ENCODE peak calls at places on chromosomes 5 and 9, in eight cellular contexts. O, C, I, N, Y, W, D and B are unnamed samples.

GRCh38 chr5:138491669-138492551 is 26.6 kb downstream of the EGR1 start:
- DNase-seq in O (no peak), C (peak), I (no peak), N (peak), Y (peak), W (peak), D (peak), B (peak)

GRCh38 chr5:179230061-179230461 is 115.2 kb downstream of the ADAMTS2 start:
- DNase-seq in O (no peak), C (no peak), I (no peak), N (no peak), Y (no peak), W (no peak), D (no peak), B (no peak)

GRCh38 chr5:39264528-39264927 is 45.2 kb upstream of the FYB1 start:
- DNase-seq in O (no peak), C (no peak), I (no peak), N (no peak), Y (no peak), W (no peak), D (no peak), B (no peak)

GRCh38 chr9:133819923-133820322 is 81.8 kb upstream of the SARDH start:
- DNase-seq in O (no peak), C (no peak), I (no peak), N (no peak), Y (no peak), W (no peak), D (no peak), B (no peak)

GRCh38 chr5:1245901-1246576 is 20.9 kb downstream of the SLC6A18 start:
- DNase-seq in O (no peak), C (no peak), I (no peak), N (no peak), Y (no peak), W (no peak), D (no peak), B (no peak)

GRCh38 chr9:118595719-118596305 is 773.4 kb downstream of the BRINP1 start:
- DNase-seq in O (no peak), C (no peak), I (peak), N (peak), Y (peak), W (no peak), D (no peak), B (peak)

GRCh38 chr9:79007701-79008483 is 563.9 kb upstream of the TLE4 start:
- DNase-seq in O (no peak), C (no peak), I (no peak), N (no peak), Y (no peak), W (no peak), D (no peak), B (no peak)

GRCh38 chr9:114313186-114313585 is 9.7 kb upstream of the ORM1 start:
- DNase-seq in O (no peak), C (no peak), I (no peak), N (no peak), Y (no peak), W (no peak), D (no peak), B (peak)

GRCh38 chr5:150627731-150628545 is 12.5 kb upstream of the SYNPO start:
- DNase-seq in O (no peak), C (no peak), I (no peak), N (no peak), Y (no peak), W (no peak), D (no peak), B (no peak)

GRCh38 chr5:99104538-99105132 is 175.8 kb upstream of the CHD1 start:
- DNase-seq in O (no peak), C (no peak), I (no peak), N (peak), Y (peak), W (no peak), D (no peak), B (no peak)

GRCh38 chr9:10274983-10275382 is 337.8 kb downstream of the PTPRD start:
- DNase-seq in O (no peak), C (no peak), I (no peak), N (no peak), Y (no peak), W (no peak), D (no peak), B (no peak)

GRCh38 chr9:115267788-115268187 is 149.8 kb upstream of the TNC start:
- DNase-seq in O (no peak), C (no peak), I (no peak), N (no peak), Y (peak), W (no peak), D (no peak), B (no peak)